ENCODE peak calls at places on chromosomes 13 and 19, in five cellular contexts. F, P, T, V and O are unnamed samples.

GRCh38 chr19:42068756-42069571 is 1.0 kb downstream of the GRIK5 start:
- DNase-seq in F (no peak), P (no peak), T (no peak), V (no peak), O (no peak)

GRCh38 chr13:113754242-113754641 is 4.8 kb upstream of the TMEM255B start:
- DNase-seq in F (no peak), P (no peak), T (no peak), V (no peak), O (no peak)

GRCh38 chr19:6740589-6741348 is 1.3 kb downstream of the TRIP10 start:
- DNase-seq in F (peak; percentile 33), P (peak; percentile 63), T (peak; percentile 75), V (peak; percentile 23), O (no peak)

GRCh38 chr13:21673592-21674270 is 2.9 kb downstream of the FGF9 start:
- DNase-seq in F (peak; percentile 35), P (peak; percentile 62), T (no peak), V (no peak), O (no peak)

GRCh38 chr19:58229255-58229639 is 533 bp downstream of the ZNF544 start:
- DNase-seq in F (peak; percentile 37), P (no peak), T (no peak), V (no peak), O (no peak)

GRCh38 chr13:112113355-112113754 is 46.4 kb downstream of the SOX1 start:
- DNase-seq in F (no peak), P (no peak), T (no peak), V (no peak), O (no peak)

GRCh38 chr13:27177852-27178251 is 6.2 kb upstream of the USP12 start:
- DNase-seq in F (no peak), P (no peak), T (no peak), V (no peak), O (no peak)

GRCh38 chr13:21053231-21053630 is 8.2 kb downstream of the LATS2 start:
- DNase-seq in F (no peak), P (no peak), T (no peak), V (no peak), O (no peak)

GRCh38 chr19:29564574-29565005 is 38.8 kb downstream of the VSTM2B start:
- DNase-seq in F (no peak), P (no peak), T (no peak), V (no peak), O (no peak)

GRCh38 chr13:75689686-75690085 is 53.6 kb downstream of the LMO7 start:
- DNase-seq in F (no peak), P (no peak), T (no peak), V (no peak), O (no peak)

GRCh38 chr13:42396501-42396900 is 124.5 kb downstream of the AKAP11 start:
- DNase-seq in F (no peak), P (no peak), T (no peak), V (no peak), O (no peak)

GRCh38 chr13:46559272-46559805 is 6.4 kb downstream of the LRCH1 start:
- DNase-seq in F (peak; percentile 46), P (no peak), T (no peak), V (peak; percentile 9), O (no peak)

GRCh38 chr19:12260861-12261260 is 33.8 kb downstream of the ZNF44 start:
- DNase-seq in F (no peak), P (no peak), T (no peak), V (no peak), O (no peak)

GRCh38 chr19:47036233-47036651 is 12.2 kb downstream of the TMEM160 start:
- DNase-seq in F (no peak), P (peak; percentile 69), T (no peak), V (peak; percentile 16), O (no peak)

GRCh38 chr19:13507053-13507611 is 853 bp upstream of the CACNA1A start:
- DNase-seq in F (peak; percentile 28), P (no peak), T (no peak), V (peak; percentile 56), O (no peak)

GRCh38 chr13:97855570-97855970 is 97.9 kb upstream of the IPO5 start:
- DNase-seq in F (peak; percentile 89), P (no peak), T (peak; percentile 40), V (peak; percentile 91), O (peak; percentile 78)

GRCh38 chr13:111623743-111624505 is 303.5 kb downstream of the TEX29 start:
- DNase-seq in F (no peak), P (no peak), T (no peak), V (no peak), O (no peak)

GRCh38 chr19:16325671-16326400 is 1.2 kb downstream of the KLF2 start:
- DNase-seq in F (peak; percentile 40), P (peak; percentile 74), T (peak; percentile 66), V (peak; percentile 35), O (no peak)

GRCh38 chr19:1465191-1466016 is 13.6 kb downstream of the C19orf25 start:
- DNase-seq in F (peak; percentile 51), P (no peak), T (no peak), V (peak; percentile 47), O (peak; percentile 18)

GRCh38 chr19:2021453-2022140 is 6.1 kb upstream of the BTBD2 start:
- DNase-seq in F (no peak), P (no peak), T (no peak), V (no peak), O (no peak)

GRCh38 chr19:20179946-20180345 is 12.9 kb downstream of the ZNF486 start:
- DNase-seq in F (peak; percentile 18), P (no peak), T (no peak), V (no peak), O (no peak)

GRCh38 chr19:2035590-2035991 is 15.5 kb downstream of the MKNK2 start:
- DNase-seq in F (no peak), P (peak; percentile 45), T (peak; percentile 23), V (no peak), O (no peak)

GRCh38 chr19:519449-519865 is 12.1 kb upstream of the CDC34 start:
- DNase-seq in F (no peak), P (no peak), T (no peak), V (no peak), O (no peak)

GRCh38 chr13:24682353-24682752 is 2.1 kb downstream of the ATP12A start:
- DNase-seq in F (no peak), P (no peak), T (no peak), V (no peak), O (no peak)

GRCh38 chr13:34347784-34348573 is 530.0 kb downstream of the RFC3 start:
- DNase-seq in F (no peak), P (no peak), T (no peak), V (no peak), O (no peak)

GRCh38 chr13:50894504-50894903 is 15.1 kb upstream of the RNASEH2B start:
- DNase-seq in F (no peak), P (no peak), T (no peak), V (no peak), O (no peak)

DNA sequence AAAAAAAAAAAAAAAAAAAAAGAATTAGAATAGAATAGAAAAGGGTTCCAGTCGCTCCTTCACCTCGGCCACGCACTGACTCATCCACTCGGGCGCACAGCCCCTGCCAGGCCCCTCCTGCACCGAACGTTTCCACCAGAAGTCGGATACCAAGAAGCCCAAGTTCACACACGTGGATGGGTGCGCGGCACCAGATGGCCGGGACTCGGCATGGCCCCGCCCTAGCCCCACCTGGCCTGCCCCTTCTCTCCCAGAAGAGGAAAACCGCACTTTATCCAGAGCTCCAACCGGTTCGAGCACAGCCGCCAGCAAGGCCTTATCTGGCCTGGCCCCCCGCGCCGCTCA is 5.9 kb downstream of the PRR36 start:
- DNase-seq in F (no peak), P (no peak), T (no peak), V (no peak), O (no peak)
- H3K4me3 ChIP-seq in F (no peak overlapping the region), P (peak overlapping the region; percentile 55), T (no peak overlapping the region), V (no peak overlapping the region), O (no peak overlapping the region)

GRCh38 chr19:14871619-14872230 is 14.2 kb downstream of the OR7A17 start:
- DNase-seq in F (peak; percentile 33), P (no peak), T (no peak), V (peak; percentile 8), O (no peak)
- TF ChIP-seq CTCF in F (peak; percentile 49), P (peak; percentile 39), T (no peak), V (peak; percentile 48), O (peak; percentile 48)

GRCh38 chr13:105139048-105139379 is 1396.4 kb downstream of the EFNB2 start:
- DNase-seq in F (no peak), P (no peak), T (no peak), V (no peak), O (no peak)
- H3K4me3 ChIP-seq in F (no peak overlapping the region), P (peak overlapping the region; percentile 55), T (no peak overlapping the region), V (no peak overlapping the region), O (no peak overlapping the region)

DNA sequence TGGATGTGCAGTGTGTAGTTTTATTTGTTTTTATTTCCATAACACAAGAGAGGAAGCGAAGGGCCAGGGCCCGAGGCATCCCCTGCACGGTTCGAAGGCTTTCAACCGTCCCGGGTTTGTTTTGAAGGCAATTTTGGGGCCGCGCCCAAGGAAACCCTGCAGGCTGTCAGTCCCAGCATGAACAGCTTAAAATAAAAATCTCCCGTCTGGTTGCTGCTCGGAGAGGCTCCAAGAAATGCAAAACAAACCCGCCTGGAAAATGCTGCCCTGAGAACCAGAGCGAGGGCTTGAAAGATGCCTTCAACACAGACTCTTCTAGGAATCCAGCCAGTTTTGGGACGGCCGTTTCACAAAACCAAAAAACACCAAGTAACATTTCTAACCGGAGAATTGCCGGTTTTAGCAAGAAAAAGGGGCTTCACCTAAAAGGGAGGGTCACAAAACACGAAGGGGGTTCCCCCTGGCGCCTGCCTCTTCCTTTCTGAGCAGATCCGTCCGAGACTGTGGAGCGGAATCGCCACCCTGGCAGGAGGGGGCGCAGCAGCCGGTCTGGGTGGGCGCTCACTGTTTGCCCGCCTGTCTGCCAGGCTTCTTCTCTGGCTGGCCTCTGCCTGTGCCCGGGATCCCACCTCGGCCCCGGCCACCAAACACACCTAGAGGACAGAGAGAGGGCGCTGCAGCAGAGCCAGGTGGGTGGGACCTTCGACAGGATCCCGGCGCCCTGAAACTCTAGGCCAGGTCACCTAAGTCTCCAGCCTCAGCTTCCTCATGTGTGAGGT is 15.8 kb downstream of the LSM4 start:
- DNase-seq in F (no peak), P (no peak), T (peak; percentile 63), V (no peak), O (no peak)
- TF ChIP-seq CTCF in F (no peak), P (peak; percentile 10), T (no peak), V (no peak), O (no peak)